ENCODE peak calls at places on chromosomes 11 and 22, in seven cellular contexts. S is skeletal muscle cell; Q is ovary; Y is AG04450; B is ACHN; O is HCEC 1CT; W is naive thymus-derived CD4-positive, alpha-beta T cell. Z is an unnamed sample.

GRCh38 chr11:1761857-1762536 is 1.7 kb downstream of the CTSD start:
- DNase-seq in S (no peak), Q (no peak), Y (no peak), B (no peak), O (no peak), W (no peak), Z (no peak)

GRCh38 chr11:133012803-133013202 is 519.5 kb downstream of the OPCML start:
- DNase-seq in S (no peak), Q (no peak), Y (no peak), B (no peak), O (no peak), W (no peak), Z (no peak)

GRCh38 chr22:47163876-47164513 is 401.5 kb downstream of the TBC1D22A start:
- DNase-seq in S (no peak), Q (peak; percentile 6), Y (no peak), B (no peak), O (no peak), W (no peak), Z (no peak)

GRCh38 chr11:114556135-114556534 is 3.5 kb downstream of the NXPE1 start:
- DNase-seq in S (no peak), Q (no peak), Y (no peak), B (no peak), O (no peak), W (no peak), Z (no peak)

GRCh38 chr22:19178065-19178658 is 374 bp downstream of the SLC25A1 start:
- DNase-seq in S (no peak), Q (peak; percentile 64), Y (no peak), B (peak; percentile 45), O (peak; percentile 11), W (peak; percentile 53), Z (peak; percentile 65)

GRCh38 chr22:29661355-29661754 is 57.9 kb downstream of the NF2 start:
- DNase-seq in S (peak; percentile 5), Q (no peak), Y (no peak), B (no peak), O (peak; percentile 5), W (no peak), Z (no peak)

GRCh38 chr11:67119577-67120391 is 721 bp downstream of the KDM2A start:
- DNase-seq in S (no peak), Q (peak; percentile 17), Y (no peak), B (peak; percentile 46), O (peak; percentile 24), W (peak; percentile 37), Z (peak; percentile 67)

GRCh38 chr22:43946391-43946680 is 8.9 kb upstream of the SAMM50 start:
- DNase-seq in S (no peak), Q (no peak), Y (no peak), B (peak; percentile 39), O (no peak), W (no peak), Z (peak; percentile 38)

GRCh38 chr11:121494355-121495099 is 41.8 kb upstream of the SORL1-AS1 start:
- DNase-seq in S (no peak), Q (no peak), Y (no peak), B (no peak), O (no peak), W (no peak), Z (peak; percentile 55)

GRCh38 chr22:20237480-20238440 is 30.4 kb downstream of the RTN4R start:
- DNase-seq in S (no peak), Q (no peak), Y (no peak), B (no peak), O (no peak), W (peak; percentile 35), Z (no peak)

Z was measured in NAMALWA.